ENCODE peak calls at places on chromosomes 5 and 9, in nine cellular contexts. R is HepG2, K is A549, I is HCT116, B is gastrocnemius medialis, J is heart left ventricle, Y is GM12878, Z is body of pancreas, T is right lobe of liver. H is an unnamed sample.

GRCh38 chr5:38870595-38870994 is 24.8 kb downstream of the OSMR start:
- ATAC-seq in R (no peak), K (no peak), I (no peak), B (no peak), J (no peak), Y (no peak), Z (no peak), T (no peak), H (no peak)

GRCh38 chr5:157271740-157272271 is 5.9 kb downstream of the CYFIP2 start:
- ATAC-seq in R (no peak), K (no peak), I (no peak), B (no peak), J (peak; percentile 11), Y (peak; percentile 80), Z (no peak), T (peak; percentile 16), H (no peak)

GRCh38 chr9:97615439-97616072 is 17.6 kb downstream of the TSTD2 start:
- ATAC-seq in R (peak; percentile 49), K (peak; percentile 68), I (peak; percentile 81), B (peak; percentile 64), J (peak; percentile 75), Y (peak; percentile 73), Z (peak; percentile 82), T (peak; percentile 92), H (peak; percentile 71)

GRCh38 chr5:10702911-10703491 is 58.0 kb downstream of the DAP start:
- ATAC-seq in R (no peak), K (peak; percentile 33), I (peak; percentile 59), B (no peak), J (peak; percentile 57), Y (no peak), Z (peak; percentile 64), T (peak; percentile 47), H (no peak)

GRCh38 chr9:101028346-101029299 is at the start of gene PLPPR1:
- ATAC-seq in R (peak; percentile 91), K (peak; percentile 84), I (no peak), B (no peak), J (peak; percentile 87), Y (no peak), Z (peak; percentile 88), T (peak; percentile 92), H (peak; percentile 28)

GRCh38 chr5:119367502-119368237 is 11.9 kb downstream of the TNFAIP8 start:
- ATAC-seq in R (peak; percentile 48), K (no peak), I (no peak), B (no peak), J (no peak), Y (peak; percentile 72), Z (no peak), T (peak; percentile 61), H (no peak)

GRCh38 chr9:2153599-2154217 is 138.6 kb downstream of the SMARCA2 start:
- ATAC-seq in R (no peak), K (no peak), I (no peak), B (no peak), J (no peak), Y (no peak), Z (no peak), T (no peak), H (no peak)

GRCh38 chr9:70285246-70285645 is 26.5 kb downstream of the SMC5 start:
- ATAC-seq in R (no peak), K (no peak), I (no peak), B (no peak), J (peak; percentile 73), Y (no peak), Z (no peak), T (no peak), H (peak; percentile 79)

GRCh38 chr9:124707667-124708066 is 63.4 kb downstream of the NR6A1 start:
- ATAC-seq in R (no peak), K (no peak), I (no peak), B (no peak), J (no peak), Y (no peak), Z (no peak), T (no peak), H (no peak)

GRCh38 chr5:12566441-12566840 is 662.2 kb upstream of the CTNND2 start:
- ATAC-seq in R (no peak), K (no peak), I (no peak), B (no peak), J (no peak), Y (no peak), Z (no peak), T (no peak), H (no peak)

GRCh38 chr9:2150338-2150737 is 135.2 kb downstream of the SMARCA2 start:
- ATAC-seq in R (no peak), K (no peak), I (no peak), B (no peak), J (no peak), Y (no peak), Z (no peak), T (no peak), H (no peak)

GRCh38 chr5:177510567-177511053 is 984 bp upstream of the DOK3 start:
- ATAC-seq in R (no peak), K (no peak), I (no peak), B (no peak), J (peak; percentile 29), Y (peak; percentile 58), Z (no peak), T (peak; percentile 16), H (no peak)

GRCh38 chr9:127982912-127983311 is 2.1 kb upstream of the EEIG1 start:
- ATAC-seq in R (no peak), K (no peak), I (no peak), B (no peak), J (no peak), Y (no peak), Z (no peak), T (no peak), H (no peak)

GRCh38 chr5:177529247-177529901 is 12.6 kb upstream of the DDX41 start:
- ATAC-seq in R (no peak), K (peak; percentile 27), I (no peak), B (no peak), J (no peak), Y (no peak), Z (no peak), T (no peak), H (no peak)

GRCh38 chr9:27154923-27155322 is 45.9 kb downstream of the TEK start:
- ATAC-seq in R (no peak), K (no peak), I (no peak), B (no peak), J (peak; percentile 69), Y (no peak), Z (no peak), T (no peak), H (peak; percentile 46)

GRCh38 chr9:121883281-121884056 is 209.6 kb downstream of the TTLL11 start:
- ATAC-seq in R (no peak), K (no peak), I (no peak), B (no peak), J (no peak), Y (no peak), Z (no peak), T (no peak), H (no peak)

GRCh38 chr5:171541380-171541779 is 121.9 kb downstream of the FGF18 start:
- ATAC-seq in R (no peak), K (no peak), I (no peak), B (no peak), J (no peak), Y (no peak), Z (no peak), T (no peak), H (no peak)

GRCh38 chr5:172701336-172702061 is 60.4 kb downstream of the NEURL1B start:
- ATAC-seq in R (no peak), K (no peak), I (no peak), B (no peak), J (no peak), Y (no peak), Z (no peak), T (no peak), H (no peak)

GRCh38 chr5:57174128-57174849 is 430 bp downstream of the GPBP1 start:
- ATAC-seq in R (peak; percentile 36), K (peak; percentile 44), I (peak; percentile 21), B (peak; percentile 16), J (peak; percentile 12), Y (peak; percentile 16), Z (peak; percentile 3), T (peak; percentile 8), H (peak; percentile 4)
- H3K4me1 ChIP-seq in R (peaks cover 18% of the 10 kb centered on the region), K (peaks cover 34% of the 10 kb centered on the region), I (peaks cover 49% of the 10 kb centered on the region), B (peaks cover 33% of the 10 kb centered on the region), J (peaks cover 53% of the 10 kb centered on the region), Y (no peaks in the 10 kb centered on the region), Z (peaks cover 35% of the 10 kb centered on the region), T (peaks cover 45% of the 10 kb centered on the region), H (peaks cover 47% of the 10 kb centered on the region)

DNA sequence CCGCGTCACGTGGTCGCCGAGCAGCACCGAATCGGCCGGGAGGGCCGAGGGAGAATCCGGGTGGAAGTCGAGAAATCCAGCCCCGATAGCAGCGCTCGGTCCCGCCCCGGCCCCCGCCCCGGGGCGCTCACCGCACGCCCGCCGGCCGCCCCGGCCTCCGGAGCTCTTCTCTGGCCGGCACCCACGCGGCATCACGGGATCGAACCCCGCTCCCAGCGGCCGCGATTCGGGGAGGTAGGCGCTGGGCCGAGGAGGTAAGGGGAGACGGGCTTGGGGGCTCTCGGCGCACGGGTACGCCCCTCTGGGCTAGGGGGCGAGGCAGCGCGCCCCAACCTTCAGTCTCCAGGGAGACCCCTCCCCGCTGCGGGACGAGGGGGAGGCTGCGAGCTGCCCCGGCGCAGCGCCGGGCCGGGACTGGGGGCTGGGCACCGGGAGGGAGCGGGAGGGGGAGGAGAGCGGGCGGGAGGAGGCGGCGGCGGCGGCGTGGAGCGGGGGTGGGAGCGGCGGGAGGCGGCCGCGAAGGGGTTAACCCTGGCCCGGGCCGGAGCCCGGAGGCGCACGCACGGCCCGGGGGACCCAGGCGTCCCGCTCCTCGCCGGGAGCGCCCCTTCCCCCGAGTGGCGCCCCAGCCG is 22.0 kb upstream of the NDST1 start:
- ATAC-seq in R (peak; percentile 56), K (peak; percentile 61), I (peak; percentile 57), B (peak; percentile 51), J (peak; percentile 56), Y (peak; percentile 9), Z (peak; percentile 68), T (peak; percentile 50), H (peak; percentile 49)
- TF ChIP-seq POLR2A in R (no peak), K (peak; percentile 9), I (no peak), B (peak; percentile 62), J (no peak), Y (peak; percentile 72), Z (peak; percentile 50), T (peak; percentile 64), H (peak; percentile 32)

DNA sequence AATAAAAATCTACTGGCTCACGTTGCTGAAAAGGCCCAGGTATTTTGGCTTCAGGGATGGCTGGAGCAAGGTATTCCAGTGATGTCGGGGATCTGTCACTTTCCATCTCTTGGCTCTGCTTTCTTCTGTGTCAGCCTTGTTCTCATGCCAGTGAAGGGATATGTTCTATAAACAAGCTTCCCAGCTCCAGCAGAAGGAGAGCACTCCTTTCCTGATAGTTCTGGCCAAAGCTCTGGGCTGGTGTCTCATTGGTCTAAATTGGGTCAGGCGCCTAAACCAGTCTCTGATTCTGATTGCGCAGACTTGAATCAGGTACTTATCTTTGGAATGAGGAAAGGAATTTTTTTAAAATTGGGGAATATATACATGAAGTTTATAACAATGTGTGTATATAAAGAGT is 5.1 kb downstream of the SNX30 start:
- ATAC-seq in R (no peak), K (no peak), I (no peak), B (peak; percentile 77), J (peak; percentile 48), Y (no peak), Z (no peak), T (peak; percentile 31), H (peak; percentile 57)
- H3K4me1 ChIP-seq in R (peaks cover 41% of the 10 kb centered on the region), K (peaks cover 27% of the 10 kb centered on the region), I (peaks cover 67% of the 10 kb centered on the region), B (peaks cover 26% of the 10 kb centered on the region), J (peaks cover 48% of the 10 kb centered on the region), Y (peaks cover 17% of the 10 kb centered on the region), Z (peaks cover 27% of the 10 kb centered on the region), T (peaks cover 12% of the 10 kb centered on the region), H (peaks cover 43% of the 10 kb centered on the region)

GRCh38 chr5:63164339-63164738 is 585.7 kb downstream of the LRRC70 start:
- ATAC-seq in R (no peak), K (no peak), I (no peak), B (no peak), J (no peak), Y (no peak), Z (no peak), T (peak; percentile 77), H (no peak)
- TF ChIP-seq POLR2A in R (no peak), K (no peak), I (no peak), B (no peak), J (no peak), Y (no peak), Z (no peak), T (no peak), H (no peak)